ENCODE peak calls at places on chromosomes 16 and 17, in ten cellular contexts. X is ovary, M is lower leg skin, H is MCF 10A, C is RWPE1, Y is prostate gland, F is WTC11, E is Panc1, R is OCI-LY7, O is BJ. J is an unnamed sample.

GRCh38 chr17:16282522-16282921 is 65.5 kb downstream of the PIGL start:
- DNase-seq in F (no peak), R (no peak), C (peak), O (peak), M (no peak), Y (no peak), H (peak), X (no peak), E (peak), J (peak)

GRCh38 chr17:38541281-38541680 is 64.5 kb downstream of the SRCIN1 start:
- DNase-seq in R (no peak), O (no peak), E (no peak), Y (no peak), F (no peak), C (no peak), M (no peak), H (no peak), X (no peak), J (no peak)

GRCh38 chr17:73773702-73774101 is 129.5 kb upstream of the SDK2 start:
- DNase-seq in M (no peak), H (no peak), Y (no peak), X (no peak), O (no peak), C (no peak), E (no peak), F (no peak), R (no peak), J (no peak)

GRCh38 chr17:34351041-34351575 is 5.2 kb upstream of the CCL13 start:
- DNase-seq in R (no peak), Y (no peak), O (no peak), C (no peak), F (no peak), H (no peak), X (no peak), M (no peak), E (no peak), J (no peak)

GRCh38 chr17:63435681-63436522 is 10.2 kb downstream of the CYB561 start:
- DNase-seq in X (no peak), H (no peak), Y (peak), M (no peak), R (peak), F (peak), O (no peak), E (no peak), C (peak), J (no peak)

GRCh38 chr17:29590261-29590978 is 972 bp upstream of the GIT1 start:
- DNase-seq in O (no peak), Y (no peak), F (no peak), C (peak), R (peak), E (no peak), X (peak), M (no peak), H (peak), J (peak)

GRCh38 chr16:19474617-19475016 is 47.3 kb downstream of the GDE1 start:
- DNase-seq in H (no peak), F (no peak), R (no peak), C (no peak), O (no peak), E (no peak), M (no peak), X (no peak), Y (no peak), J (no peak)

GRCh38 chr17:79995691-79996090 is 40.0 kb downstream of the TBC1D16 start:
- DNase-seq in M (no peak), C (no peak), Y (no peak), R (no peak), X (no peak), O (no peak), E (no peak), F (no peak), H (no peak), J (no peak)

GRCh38 chr16:85174871-85175723 is 62.8 kb upstream of the CIBAR2 start:
- DNase-seq in O (no peak), H (no peak), F (no peak), Y (no peak), R (no peak), M (no peak), X (no peak), E (no peak), C (no peak), J (no peak)

GRCh38 chr16:67277999-67278772 is 1.1 kb upstream of the PLEKHG4 start:
- DNase-seq in R (no peak), M (no peak), O (peak), H (peak), Y (no peak), X (peak), C (peak), F (no peak), E (no peak), J (no peak)

GRCh38 chr17:49217651-49218413 is 7.3 kb downstream of the ABI3 start:
- DNase-seq in R (peak), E (no peak), X (no peak), O (no peak), M (peak), H (no peak), C (no peak), F (no peak), Y (peak), J (no peak)

GRCh38 chr17:49570540-49571242 is 5.0 kb upstream of the NXPH3 start:
- DNase-seq in H (no peak), C (no peak), R (no peak), O (no peak), E (no peak), X (no peak), F (no peak), Y (no peak), M (no peak), J (no peak)

GRCh38 chr17:78421534-78422266 is 43.3 kb downstream of the PGS1 start:
- DNase-seq in M (peak), H (peak), Y (peak), R (peak), F (peak), E (peak), C (peak), O (peak), X (peak), J (peak)

GRCh38 chr17:81315885-81316391 is 20.8 kb upstream of the SLC38A10 start:
- DNase-seq in X (no peak), C (no peak), H (no peak), O (no peak), Y (no peak), E (no peak), F (no peak), R (no peak), M (no peak), J (no peak)

GRCh38 chr17:81314410-81315169 is 19.5 kb upstream of the SLC38A10 start:
- DNase-seq in F (no peak), E (no peak), O (no peak), R (no peak), Y (no peak), H (no peak), X (peak), C (no peak), M (no peak), J (no peak)

GRCh38 chr17:81313776-81314409 is 18.8 kb upstream of the SLC38A10 start:
- DNase-seq in C (no peak), R (no peak), X (no peak), O (no peak), H (no peak), M (no peak), Y (no peak), F (no peak), E (no peak), J (no peak)

GRCh38 chr17:81317436-81317821 is 22.3 kb upstream of the SLC38A10 start:
- DNase-seq in E (no peak), C (no peak), Y (no peak), M (no peak), H (no peak), O (no peak), X (no peak), R (no peak), F (no peak), J (no peak)

DNA sequence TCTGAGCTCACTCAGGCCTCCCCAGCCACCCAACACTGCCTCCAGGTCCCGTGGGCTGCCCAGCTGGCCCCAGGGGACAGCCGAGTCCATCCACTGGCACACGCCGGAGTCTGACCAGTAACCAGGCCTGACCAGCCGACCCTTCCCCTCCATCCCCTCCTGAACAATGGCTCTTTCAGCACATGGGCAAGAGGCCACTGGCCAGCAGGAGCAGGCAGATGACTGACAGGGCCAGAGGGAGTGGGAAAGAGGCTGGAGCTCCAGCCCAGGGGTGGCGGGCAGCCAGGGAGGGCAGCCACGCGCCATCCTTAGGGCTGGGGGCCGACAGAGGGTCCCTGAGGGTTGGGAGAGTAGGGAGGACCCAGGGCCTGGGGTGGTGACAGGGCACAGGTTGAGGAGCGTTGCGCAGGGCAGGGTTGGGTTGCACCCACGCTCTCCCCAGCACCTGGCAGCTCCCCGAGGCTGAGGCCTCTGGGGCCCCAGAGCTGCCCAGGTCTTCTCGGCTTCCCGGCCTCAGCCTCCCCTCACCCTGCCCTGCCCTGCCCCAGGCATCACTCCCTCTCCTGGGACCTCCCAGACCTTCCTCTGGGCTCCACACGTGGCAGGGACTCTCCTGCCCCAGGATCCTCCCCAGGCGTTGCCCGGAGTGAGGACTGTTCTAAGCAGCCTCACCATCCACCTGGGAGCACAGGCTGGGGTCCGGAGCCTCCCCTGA is 20.2 kb upstream of the SLC38A10 start:
- DNase-seq in F (no peak), R (no peak), M (no peak), H (no peak), E (no peak), O (no peak), X (no peak), Y (no peak), C (no peak), J (no peak)
- TF ChIP-seq CTCF in F (no peak), R (no peak), M (no peak), H (no peak), E (no peak), O (no peak), X (no peak), Y (no peak), C (no peak), J (no peak)

DNA sequence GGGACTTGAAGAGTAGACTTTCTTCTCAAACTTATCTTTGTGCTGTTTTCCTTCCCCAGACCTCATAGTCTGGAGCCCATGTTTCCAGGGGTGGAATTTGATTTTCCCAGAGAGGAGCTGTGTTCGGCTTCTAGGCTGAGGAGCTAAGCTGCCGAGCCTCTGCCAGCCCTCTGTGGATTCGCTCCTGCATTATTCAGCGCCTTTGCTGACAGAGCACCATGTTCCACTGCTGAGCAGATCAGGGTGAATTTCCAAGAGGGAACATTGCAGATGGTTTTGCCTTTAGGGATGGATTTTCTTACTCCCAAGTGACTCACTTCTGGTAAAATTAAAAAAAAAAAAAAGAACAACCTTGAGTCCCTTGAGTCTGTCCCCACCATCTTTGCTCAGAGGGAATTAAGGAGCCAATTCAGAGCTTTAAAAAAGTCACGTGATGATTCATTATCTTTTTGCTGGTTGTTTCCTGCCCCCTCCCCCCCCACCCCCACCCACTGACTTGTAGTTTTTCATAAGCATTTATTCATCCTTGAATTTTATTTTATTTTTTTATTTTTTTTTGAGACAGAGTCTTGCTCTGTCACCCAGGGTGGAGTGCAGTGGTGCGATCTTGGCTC is 229.5 kb downstream of the PRKCA start:
- DNase-seq in E (no peak), F (no peak), Y (no peak), M (no peak), X (no peak), R (no peak), H (no peak), O (no peak), C (no peak), J (no peak)
- TF ChIP-seq CTCF in E (no peak), F (no peak), Y (no peak), M (no peak), X (no peak), R (no peak), H (no peak), O (no peak), C (no peak), J (no peak)

GRCh38 chr17:18136357-18136756 is 27.8 kb downstream of the MYO15A start:
- DNase-seq in X (no peak), M (no peak), Y (no peak), E (no peak), R (no peak), O (no peak), C (no peak), F (no peak), H (no peak), J (no peak)
- TF ChIP-seq CTCF in X (no peak), M (no peak), Y (no peak), E (no peak), R (no peak), O (no peak), C (no peak), F (no peak), H (no peak), J (no peak)

DNA sequence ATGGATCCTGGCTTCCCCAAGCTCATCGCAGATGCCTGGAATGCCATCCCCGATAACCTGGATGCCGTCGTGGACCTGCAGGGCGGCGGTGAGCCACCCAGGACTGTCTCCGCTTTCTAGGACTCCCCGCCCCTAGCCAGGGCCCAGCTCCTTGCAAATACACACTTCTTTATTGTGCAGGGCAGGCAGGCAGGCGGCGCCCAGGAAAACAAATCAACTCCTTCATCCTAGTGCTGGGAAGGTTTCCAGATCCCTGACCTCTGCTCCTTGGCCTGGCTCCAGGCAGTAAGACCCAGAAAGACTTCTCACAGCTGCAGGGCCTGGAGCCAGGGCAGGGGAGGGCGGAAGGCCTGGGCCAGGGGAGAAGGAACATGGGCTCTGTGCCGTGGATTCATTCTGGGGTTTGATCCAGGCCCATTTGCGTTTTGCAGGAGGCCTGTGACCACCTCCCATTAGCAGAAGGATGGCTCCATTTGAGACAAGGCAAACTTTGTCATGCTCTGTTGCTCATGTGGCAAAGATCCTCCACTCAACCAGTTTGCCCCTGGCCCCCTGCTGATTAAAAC is 6.0 kb upstream of the LPCAT2 start:
- DNase-seq in X (peak), R (no peak), F (no peak), C (peak), H (peak), Y (peak), E (no peak), M (peak), O (no peak), J (peak)
- TF ChIP-seq CTCF in X (no peak), R (no peak), F (no peak), C (no peak), H (no peak), Y (peak), E (no peak), M (no peak), O (peak), J (peak)

J was measured in retinal pigment epithelial cell.